ENCODE peak calls at places on chromosomes 11 and 22, in nine cellular contexts. One of them, this sample, is unnamed.

GRCh38 chr22:43884600-43885318 is 7.1 kb downstream of the PNPLA5 start:
- DNase-seq in neural crest cell: peak
- DNase-seq in AG09309: no peak
- DNase-seq in NCI-H2081 treated with DMSO at 0.1 percent for 48 hours: no peak
- DNase-seq in stimulated activated effector memory CD8-positive, alpha-beta T cell treated with anti-CD3 and anti-CD28 coated beads, Interleukin-12 subunit alpha, Interleukin-12 subunit beta, amount 100 ng/mL, for 72 hours: peak
- DNase-seq in RWPE2: no peak
- DNase-seq in GM23248: peak
- DNase-seq in OCI-LY7: peak
- DNase-seq in activated gamma-delta T cell treated with Interleukin-2 at 50 U/mL for 16 hours: peak
- DNase-seq in this sample: no peak

GRCh38 chr11:44876194-44876723 is 74.4 kb downstream of the TP53I11 start:
- DNase-seq in neural crest cell: no peak
- DNase-seq in AG09309: no peak
- DNase-seq in NCI-H2081 treated with DMSO at 0.1 percent for 48 hours: no peak
- DNase-seq in stimulated activated effector memory CD8-positive, alpha-beta T cell treated with anti-CD3 and anti-CD28 coated beads, Interleukin-12 subunit alpha, Interleukin-12 subunit beta, amount 100 ng/mL, for 72 hours: no peak
- DNase-seq in RWPE2: no peak
- DNase-seq in GM23248: no peak
- DNase-seq in OCI-LY7: no peak
- DNase-seq in activated gamma-delta T cell treated with Interleukin-2 at 50 U/mL for 16 hours: no peak
- DNase-seq in this sample: no peak

GRCh38 chr11:134863294-134863693 is 451.3 kb upstream of the B3GAT1 start:
- DNase-seq in neural crest cell: no peak
- DNase-seq in AG09309: no peak
- DNase-seq in NCI-H2081 treated with DMSO at 0.1 percent for 48 hours: no peak
- DNase-seq in stimulated activated effector memory CD8-positive, alpha-beta T cell treated with anti-CD3 and anti-CD28 coated beads, Interleukin-12 subunit alpha, Interleukin-12 subunit beta, amount 100 ng/mL, for 72 hours: no peak
- DNase-seq in RWPE2: no peak
- DNase-seq in GM23248: no peak
- DNase-seq in OCI-LY7: no peak
- DNase-seq in activated gamma-delta T cell treated with Interleukin-2 at 50 U/mL for 16 hours: no peak
- DNase-seq in this sample: no peak

GRCh38 chr11:8371516-8371884 is 107.8 kb upstream of the LMO1 start:
- DNase-seq in neural crest cell: no peak
- DNase-seq in AG09309: no peak
- DNase-seq in NCI-H2081 treated with DMSO at 0.1 percent for 48 hours: no peak
- DNase-seq in stimulated activated effector memory CD8-positive, alpha-beta T cell treated with anti-CD3 and anti-CD28 coated beads, Interleukin-12 subunit alpha, Interleukin-12 subunit beta, amount 100 ng/mL, for 72 hours: no peak
- DNase-seq in RWPE2: no peak
- DNase-seq in GM23248: no peak
- DNase-seq in OCI-LY7: no peak
- DNase-seq in activated gamma-delta T cell treated with Interleukin-2 at 50 U/mL for 16 hours: no peak
- DNase-seq in this sample: no peak

GRCh38 chr11:35792846-35793192 is 130.2 kb downstream of the TRIM44 start:
- DNase-seq in neural crest cell: no peak
- DNase-seq in AG09309: no peak
- DNase-seq in NCI-H2081 treated with DMSO at 0.1 percent for 48 hours: no peak
- DNase-seq in stimulated activated effector memory CD8-positive, alpha-beta T cell treated with anti-CD3 and anti-CD28 coated beads, Interleukin-12 subunit alpha, Interleukin-12 subunit beta, amount 100 ng/mL, for 72 hours: no peak
- DNase-seq in RWPE2: no peak
- DNase-seq in GM23248: no peak
- DNase-seq in OCI-LY7: no peak
- DNase-seq in activated gamma-delta T cell treated with Interleukin-2 at 50 U/mL for 16 hours: no peak
- DNase-seq in this sample: no peak

GRCh38 chr11:32087602-32088001 is 3.3 kb upstream of the RCN1 start:
- DNase-seq in neural crest cell: no peak
- DNase-seq in AG09309: no peak
- DNase-seq in NCI-H2081 treated with DMSO at 0.1 percent for 48 hours: no peak
- DNase-seq in stimulated activated effector memory CD8-positive, alpha-beta T cell treated with anti-CD3 and anti-CD28 coated beads, Interleukin-12 subunit alpha, Interleukin-12 subunit beta, amount 100 ng/mL, for 72 hours: no peak
- DNase-seq in RWPE2: no peak
- DNase-seq in GM23248: peak
- DNase-seq in OCI-LY7: no peak
- DNase-seq in activated gamma-delta T cell treated with Interleukin-2 at 50 U/mL for 16 hours: no peak
- DNase-seq in this sample: peak

GRCh38 chr11:67301951-67302516 is 1.3 kb upstream of the SSH3 start:
- DNase-seq in neural crest cell: no peak
- DNase-seq in AG09309: no peak
- DNase-seq in NCI-H2081 treated with DMSO at 0.1 percent for 48 hours: no peak
- DNase-seq in stimulated activated effector memory CD8-positive, alpha-beta T cell treated with anti-CD3 and anti-CD28 coated beads, Interleukin-12 subunit alpha, Interleukin-12 subunit beta, amount 100 ng/mL, for 72 hours: no peak
- DNase-seq in RWPE2: peak
- DNase-seq in GM23248: peak
- DNase-seq in OCI-LY7: no peak
- DNase-seq in activated gamma-delta T cell treated with Interleukin-2 at 50 U/mL for 16 hours: no peak
- DNase-seq in this sample: no peak

GRCh38 chr11:91163619-91164451 is 941.0 kb upstream of the CHORDC1 start:
- DNase-seq in neural crest cell: no peak
- DNase-seq in AG09309: no peak
- DNase-seq in NCI-H2081 treated with DMSO at 0.1 percent for 48 hours: peak
- DNase-seq in stimulated activated effector memory CD8-positive, alpha-beta T cell treated with anti-CD3 and anti-CD28 coated beads, Interleukin-12 subunit alpha, Interleukin-12 subunit beta, amount 100 ng/mL, for 72 hours: no peak
- DNase-seq in RWPE2: no peak
- DNase-seq in GM23248: no peak
- DNase-seq in OCI-LY7: no peak
- DNase-seq in activated gamma-delta T cell treated with Interleukin-2 at 50 U/mL for 16 hours: no peak
- DNase-seq in this sample: peak

GRCh38 chr11:87359401-87359800 is 321.7 kb downstream of the TMEM135 start:
- DNase-seq in neural crest cell: no peak
- DNase-seq in AG09309: no peak
- DNase-seq in NCI-H2081 treated with DMSO at 0.1 percent for 48 hours: peak
- DNase-seq in stimulated activated effector memory CD8-positive, alpha-beta T cell treated with anti-CD3 and anti-CD28 coated beads, Interleukin-12 subunit alpha, Interleukin-12 subunit beta, amount 100 ng/mL, for 72 hours: no peak
- DNase-seq in RWPE2: no peak
- DNase-seq in GM23248: no peak
- DNase-seq in OCI-LY7: peak
- DNase-seq in activated gamma-delta T cell treated with Interleukin-2 at 50 U/mL for 16 hours: no peak
- DNase-seq in this sample: no peak

GRCh38 chr11:115242982-115243381 is 261.2 kb downstream of the CADM1 start:
- DNase-seq in neural crest cell: no peak
- DNase-seq in AG09309: no peak
- DNase-seq in NCI-H2081 treated with DMSO at 0.1 percent for 48 hours: no peak
- DNase-seq in stimulated activated effector memory CD8-positive, alpha-beta T cell treated with anti-CD3 and anti-CD28 coated beads, Interleukin-12 subunit alpha, Interleukin-12 subunit beta, amount 100 ng/mL, for 72 hours: no peak
- DNase-seq in RWPE2: no peak
- DNase-seq in GM23248: no peak
- DNase-seq in OCI-LY7: no peak
- DNase-seq in activated gamma-delta T cell treated with Interleukin-2 at 50 U/mL for 16 hours: no peak
- DNase-seq in this sample: no peak

GRCh38 chr22:30871391-30872281 is 96.9 kb downstream of the MORC2 start:
- DNase-seq in neural crest cell: no peak
- DNase-seq in AG09309: no peak
- DNase-seq in NCI-H2081 treated with DMSO at 0.1 percent for 48 hours: no peak
- DNase-seq in stimulated activated effector memory CD8-positive, alpha-beta T cell treated with anti-CD3 and anti-CD28 coated beads, Interleukin-12 subunit alpha, Interleukin-12 subunit beta, amount 100 ng/mL, for 72 hours: no peak
- DNase-seq in RWPE2: no peak
- DNase-seq in GM23248: no peak
- DNase-seq in OCI-LY7: no peak
- DNase-seq in activated gamma-delta T cell treated with Interleukin-2 at 50 U/mL for 16 hours: no peak
- DNase-seq in this sample: no peak

GRCh38 chr11:13761250-13761649 is 92.8 kb downstream of the FAR1 start:
- DNase-seq in neural crest cell: no peak
- DNase-seq in AG09309: no peak
- DNase-seq in NCI-H2081 treated with DMSO at 0.1 percent for 48 hours: no peak
- DNase-seq in stimulated activated effector memory CD8-positive, alpha-beta T cell treated with anti-CD3 and anti-CD28 coated beads, Interleukin-12 subunit alpha, Interleukin-12 subunit beta, amount 100 ng/mL, for 72 hours: no peak
- DNase-seq in RWPE2: no peak
- DNase-seq in GM23248: peak
- DNase-seq in OCI-LY7: no peak
- DNase-seq in activated gamma-delta T cell treated with Interleukin-2 at 50 U/mL for 16 hours: no peak
- DNase-seq in this sample: no peak

GRCh38 chr11:120236169-120237107 is 3.5 kb upstream of the POU2F3 start:
- DNase-seq in neural crest cell: no peak
- DNase-seq in AG09309: no peak
- DNase-seq in NCI-H2081 treated with DMSO at 0.1 percent for 48 hours: no peak
- DNase-seq in stimulated activated effector memory CD8-positive, alpha-beta T cell treated with anti-CD3 and anti-CD28 coated beads, Interleukin-12 subunit alpha, Interleukin-12 subunit beta, amount 100 ng/mL, for 72 hours: no peak
- DNase-seq in RWPE2: no peak
- DNase-seq in GM23248: peak
- DNase-seq in OCI-LY7: no peak
- DNase-seq in activated gamma-delta T cell treated with Interleukin-2 at 50 U/mL for 16 hours: no peak
- DNase-seq in this sample: no peak

GRCh38 chr22:47092896-47093311 is 330.5 kb downstream of the TBC1D22A start:
- DNase-seq in neural crest cell: no peak
- DNase-seq in AG09309: peak
- DNase-seq in NCI-H2081 treated with DMSO at 0.1 percent for 48 hours: no peak
- DNase-seq in stimulated activated effector memory CD8-positive, alpha-beta T cell treated with anti-CD3 and anti-CD28 coated beads, Interleukin-12 subunit alpha, Interleukin-12 subunit beta, amount 100 ng/mL, for 72 hours: no peak
- DNase-seq in RWPE2: no peak
- DNase-seq in GM23248: peak
- DNase-seq in OCI-LY7: no peak
- DNase-seq in activated gamma-delta T cell treated with Interleukin-2 at 50 U/mL for 16 hours: no peak
- DNase-seq in this sample: peak

GRCh38 chr22:30609260-30610185 is 2.5 kb downstream of the TCN2 start:
- DNase-seq in neural crest cell: no peak
- DNase-seq in AG09309: peak
- DNase-seq in NCI-H2081 treated with DMSO at 0.1 percent for 48 hours: no peak
- DNase-seq in stimulated activated effector memory CD8-positive, alpha-beta T cell treated with anti-CD3 and anti-CD28 coated beads, Interleukin-12 subunit alpha, Interleukin-12 subunit beta, amount 100 ng/mL, for 72 hours: no peak
- DNase-seq in RWPE2: no peak
- DNase-seq in GM23248: peak
- DNase-seq in OCI-LY7: no peak
- DNase-seq in activated gamma-delta T cell treated with Interleukin-2 at 50 U/mL for 16 hours: no peak
- DNase-seq in this sample: peak

GRCh38 chr22:49948958-49949913 is 11.3 kb upstream of the PIM3 start:
- DNase-seq in neural crest cell: no peak
- DNase-seq in AG09309: no peak
- DNase-seq in NCI-H2081 treated with DMSO at 0.1 percent for 48 hours: no peak
- DNase-seq in stimulated activated effector memory CD8-positive, alpha-beta T cell treated with anti-CD3 and anti-CD28 coated beads, Interleukin-12 subunit alpha, Interleukin-12 subunit beta, amount 100 ng/mL, for 72 hours: no peak
- DNase-seq in RWPE2: no peak
- DNase-seq in GM23248: no peak
- DNase-seq in OCI-LY7: no peak
- DNase-seq in activated gamma-delta T cell treated with Interleukin-2 at 50 U/mL for 16 hours: no peak
- DNase-seq in this sample: no peak

GRCh38 chr11:10268746-10269487 is 25.1 kb downstream of the SBF2 start:
- DNase-seq in neural crest cell: no peak
- DNase-seq in AG09309: no peak
- DNase-seq in NCI-H2081 treated with DMSO at 0.1 percent for 48 hours: no peak
- DNase-seq in stimulated activated effector memory CD8-positive, alpha-beta T cell treated with anti-CD3 and anti-CD28 coated beads, Interleukin-12 subunit alpha, Interleukin-12 subunit beta, amount 100 ng/mL, for 72 hours: no peak
- DNase-seq in RWPE2: no peak
- DNase-seq in GM23248: peak
- DNase-seq in OCI-LY7: no peak
- DNase-seq in activated gamma-delta T cell treated with Interleukin-2 at 50 U/mL for 16 hours: no peak
- DNase-seq in this sample: no peak

GRCh38 chr22:37202001-37202555 is 10.2 kb downstream of the SSTR3 start:
- DNase-seq in neural crest cell: no peak
- DNase-seq in AG09309: no peak
- DNase-seq in NCI-H2081 treated with DMSO at 0.1 percent for 48 hours: no peak
- DNase-seq in stimulated activated effector memory CD8-positive, alpha-beta T cell treated with anti-CD3 and anti-CD28 coated beads, Interleukin-12 subunit alpha, Interleukin-12 subunit beta, amount 100 ng/mL, for 72 hours: no peak
- DNase-seq in RWPE2: peak
- DNase-seq in GM23248: no peak
- DNase-seq in OCI-LY7: no peak
- DNase-seq in activated gamma-delta T cell treated with Interleukin-2 at 50 U/mL for 16 hours: no peak
- DNase-seq in this sample: no peak

GRCh38 chr11:107756553-107756952 is 44.7 kb upstream of the SLN start:
- DNase-seq in neural crest cell: no peak
- DNase-seq in AG09309: no peak
- DNase-seq in NCI-H2081 treated with DMSO at 0.1 percent for 48 hours: no peak
- DNase-seq in stimulated activated effector memory CD8-positive, alpha-beta T cell treated with anti-CD3 and anti-CD28 coated beads, Interleukin-12 subunit alpha, Interleukin-12 subunit beta, amount 100 ng/mL, for 72 hours: no peak
- DNase-seq in RWPE2: no peak
- DNase-seq in GM23248: no peak
- DNase-seq in OCI-LY7: no peak
- DNase-seq in activated gamma-delta T cell treated with Interleukin-2 at 50 U/mL for 16 hours: no peak
- DNase-seq in this sample: no peak

This sample was measured in skeletal muscle cell.